ENCODE peak calls at places on chromosomes 2 and 18, in eight cellular contexts. One of them, this sample, is unnamed. For H3K27me3, the result is how much of the 10 kb centered on the place peaks cover.

GRCh38 chr2:105139556-105140236 is 101.8 kb downstream of the MRPS9 start:
- DNase-seq in left ventricle myocardium inferior: no peak
- DNase-seq in uterus: no peak
- DNase-seq in aorta: no peak
- DNase-seq in CD4-positive, CD25-positive, alpha-beta regulatory T cell: no peak
- DNase-seq in keratinocyte: no peak
- DNase-seq in A673: no peak
- DNase-seq in DND-41: no peak
- DNase-seq in this sample: no peak

GRCh38 chr2:98882368-98882767 is 53.7 kb downstream of the CRACDL start:
- DNase-seq in CD4-positive, CD25-positive, alpha-beta regulatory T cell: no peak
- DNase-seq in uterus: no peak
- DNase-seq in aorta: no peak
- DNase-seq in left ventricle myocardium inferior: no peak
- DNase-seq in DND-41: no peak
- DNase-seq in A673: no peak
- DNase-seq in keratinocyte: no peak
- DNase-seq in this sample: no peak

GRCh38 chr2:20012282-20013060 is at the start of gene MATN3:
- DNase-seq in keratinocyte: no peak
- DNase-seq in aorta: peak
- DNase-seq in CD4-positive, CD25-positive, alpha-beta regulatory T cell: peak
- DNase-seq in DND-41: no peak
- DNase-seq in A673: no peak
- DNase-seq in uterus: peak
- DNase-seq in left ventricle myocardium inferior: peak
- DNase-seq in this sample: no peak

GRCh38 chr2:193806088-193806774 is 1611.5 kb upstream of the TMEFF2 start:
- DNase-seq in DND-41: no peak
- DNase-seq in A673: no peak
- DNase-seq in keratinocyte: no peak
- DNase-seq in left ventricle myocardium inferior: no peak
- DNase-seq in CD4-positive, CD25-positive, alpha-beta regulatory T cell: no peak
- DNase-seq in aorta: no peak
- DNase-seq in uterus: no peak
- DNase-seq in this sample: no peak

GRCh38 chr2:202149953-202150352 is 76.9 kb downstream of the KIAA2012 start:
- DNase-seq in uterus: no peak
- DNase-seq in keratinocyte: no peak
- DNase-seq in DND-41: no peak
- DNase-seq in aorta: no peak
- DNase-seq in CD4-positive, CD25-positive, alpha-beta regulatory T cell: no peak
- DNase-seq in A673: no peak
- DNase-seq in left ventricle myocardium inferior: no peak
- DNase-seq in this sample: no peak

GRCh38 chr2:71614976-71615768 is 161.8 kb downstream of the DYSF start:
- DNase-seq in left ventricle myocardium inferior: peak
- DNase-seq in keratinocyte: no peak
- DNase-seq in uterus: peak
- DNase-seq in aorta: peak
- DNase-seq in CD4-positive, CD25-positive, alpha-beta regulatory T cell: no peak
- DNase-seq in A673: no peak
- DNase-seq in DND-41: no peak
- DNase-seq in this sample: no peak

GRCh38 chr2:164906947-164907346 is 48.4 kb downstream of the SLC38A11 start:
- DNase-seq in DND-41: no peak
- DNase-seq in left ventricle myocardium inferior: no peak
- DNase-seq in aorta: no peak
- DNase-seq in keratinocyte: no peak
- DNase-seq in CD4-positive, CD25-positive, alpha-beta regulatory T cell: no peak
- DNase-seq in uterus: no peak
- DNase-seq in A673: no peak
- DNase-seq in this sample: no peak

GRCh38 chr2:60366178-60366577 is 187.3 kb downstream of the BCL11A start:
- DNase-seq in uterus: no peak
- DNase-seq in CD4-positive, CD25-positive, alpha-beta regulatory T cell: no peak
- DNase-seq in keratinocyte: no peak
- DNase-seq in aorta: no peak
- DNase-seq in A673: no peak
- DNase-seq in DND-41: no peak
- DNase-seq in left ventricle myocardium inferior: no peak
- DNase-seq in this sample: no peak

GRCh38 chr2:214019229-214019972 is 391.5 kb upstream of the VWC2L start:
- DNase-seq in CD4-positive, CD25-positive, alpha-beta regulatory T cell: no peak
- DNase-seq in A673: no peak
- DNase-seq in keratinocyte: peak
- DNase-seq in uterus: no peak
- DNase-seq in DND-41: no peak
- DNase-seq in left ventricle myocardium inferior: no peak
- DNase-seq in aorta: peak
- DNase-seq in this sample: no peak

GRCh38 chr2:232927041-232927792 is 57.2 kb downstream of the SNORC start:
- DNase-seq in A673: no peak
- DNase-seq in CD4-positive, CD25-positive, alpha-beta regulatory T cell: no peak
- DNase-seq in uterus: no peak
- DNase-seq in left ventricle myocardium inferior: no peak
- DNase-seq in aorta: no peak
- DNase-seq in keratinocyte: no peak
- DNase-seq in DND-41: no peak
- DNase-seq in this sample: no peak

GRCh38 chr18:13211537-13211936 is 7.0 kb upstream of the LDLRAD4 start:
- DNase-seq in aorta: no peak
- DNase-seq in uterus: no peak
- DNase-seq in DND-41: no peak
- DNase-seq in left ventricle myocardium inferior: no peak
- DNase-seq in CD4-positive, CD25-positive, alpha-beta regulatory T cell: no peak
- DNase-seq in A673: no peak
- DNase-seq in keratinocyte: no peak
- DNase-seq in this sample: no peak

GRCh38 chr18:52156166-52156565 is 183.8 kb upstream of the DCC start:
- DNase-seq in aorta: no peak
- DNase-seq in A673: no peak
- DNase-seq in uterus: no peak
- DNase-seq in left ventricle myocardium inferior: no peak
- DNase-seq in DND-41: no peak
- DNase-seq in keratinocyte: no peak
- DNase-seq in CD4-positive, CD25-positive, alpha-beta regulatory T cell: no peak
- DNase-seq in this sample: no peak

GRCh38 chr2:72094701-72095100 is 53.0 kb downstream of the CYP26B1 start:
- DNase-seq in CD4-positive, CD25-positive, alpha-beta regulatory T cell: no peak
- DNase-seq in uterus: no peak
- DNase-seq in aorta: no peak
- DNase-seq in A673: no peak
- DNase-seq in DND-41: no peak
- DNase-seq in keratinocyte: no peak
- DNase-seq in left ventricle myocardium inferior: no peak
- DNase-seq in this sample: no peak

GRCh38 chr18:44107187-44107586 is 573.5 kb upstream of the SETBP1 start:
- DNase-seq in aorta: no peak
- DNase-seq in left ventricle myocardium inferior: no peak
- DNase-seq in CD4-positive, CD25-positive, alpha-beta regulatory T cell: no peak
- DNase-seq in uterus: no peak
- DNase-seq in A673: no peak
- DNase-seq in DND-41: no peak
- DNase-seq in keratinocyte: no peak
- DNase-seq in this sample: no peak

GRCh38 chr2:231998046-231998445 is 36.5 kb downstream of the DIS3L2 start:
- DNase-seq in keratinocyte: no peak
- DNase-seq in left ventricle myocardium inferior: no peak
- DNase-seq in A673: no peak
- DNase-seq in uterus: no peak
- DNase-seq in DND-41: no peak
- DNase-seq in aorta: no peak
- DNase-seq in CD4-positive, CD25-positive, alpha-beta regulatory T cell: no peak
- DNase-seq in this sample: no peak

GRCh38 chr2:135641156-135642068 is 100.2 kb upstream of the UBXN4 start:
- DNase-seq in A673: no peak
- DNase-seq in CD4-positive, CD25-positive, alpha-beta regulatory T cell: no peak
- DNase-seq in keratinocyte: no peak
- DNase-seq in DND-41: no peak
- DNase-seq in left ventricle myocardium inferior: no peak
- DNase-seq in uterus: no peak
- DNase-seq in aorta: no peak
- DNase-seq in this sample: no peak

GRCh38 chr2:202963712-202964111 is 51.0 kb upstream of the NBEAL1 start:
- DNase-seq in left ventricle myocardium inferior: no peak
- DNase-seq in uterus: no peak
- DNase-seq in DND-41: no peak
- DNase-seq in A673: no peak
- DNase-seq in keratinocyte: no peak
- DNase-seq in CD4-positive, CD25-positive, alpha-beta regulatory T cell: no peak
- DNase-seq in aorta: no peak
- DNase-seq in this sample: no peak

GRCh38 chr2:197972017-197972416 is 167.6 kb downstream of the PLCL1 start:
- DNase-seq in DND-41: no peak
- DNase-seq in uterus: peak
- DNase-seq in left ventricle myocardium inferior: no peak
- DNase-seq in A673: peak
- DNase-seq in aorta: no peak
- DNase-seq in keratinocyte: no peak
- DNase-seq in CD4-positive, CD25-positive, alpha-beta regulatory T cell: no peak
- DNase-seq in this sample: no peak

GRCh38 chr2:101360229-101360628 is 27.1 kb downstream of the CREG2 start:
- DNase-seq in DND-41: no peak
- DNase-seq in aorta: no peak
- DNase-seq in uterus: no peak
- DNase-seq in left ventricle myocardium inferior: no peak
- DNase-seq in A673: no peak
- DNase-seq in CD4-positive, CD25-positive, alpha-beta regulatory T cell: peak
- DNase-seq in keratinocyte: no peak
- DNase-seq in this sample: no peak

GRCh38 chr18:13320891-13321425 is 102.4 kb downstream of the LDLRAD4 start:
- DNase-seq in left ventricle myocardium inferior: no peak
- DNase-seq in keratinocyte: no peak
- DNase-seq in uterus: no peak
- DNase-seq in aorta: no peak
- DNase-seq in DND-41: no peak
- DNase-seq in CD4-positive, CD25-positive, alpha-beta regulatory T cell: no peak
- DNase-seq in A673: no peak
- DNase-seq in this sample: no peak

GRCh38 chr18:2515908-2516625 is 55.2 kb downstream of the METTL4 start:
- DNase-seq in keratinocyte: peak
- DNase-seq in CD4-positive, CD25-positive, alpha-beta regulatory T cell: peak
- DNase-seq in A673: peak
- DNase-seq in uterus: no peak
- DNase-seq in DND-41: no peak
- DNase-seq in aorta: no peak
- DNase-seq in left ventricle myocardium inferior: no peak
- DNase-seq in this sample: no peak

GRCh38 chr2:129482626-129483025 is 496.8 kb upstream of the RAB6C start:
- DNase-seq in CD4-positive, CD25-positive, alpha-beta regulatory T cell: no peak
- DNase-seq in uterus: no peak
- DNase-seq in A673: no peak
- DNase-seq in keratinocyte: no peak
- DNase-seq in DND-41: no peak
- DNase-seq in aorta: no peak
- DNase-seq in left ventricle myocardium inferior: no peak
- DNase-seq in this sample: no peak

GRCh38 chr2:142842369-142842768 is 35.1 kb upstream of the KYNU start:
- DNase-seq in DND-41: no peak
- DNase-seq in uterus: no peak
- DNase-seq in aorta: no peak
- DNase-seq in A673: no peak
- DNase-seq in keratinocyte: no peak
- DNase-seq in left ventricle myocardium inferior: no peak
- DNase-seq in CD4-positive, CD25-positive, alpha-beta regulatory T cell: no peak
- DNase-seq in this sample: no peak

GRCh38 chr2:142840438-142840837 is 37.0 kb upstream of the KYNU start:
- DNase-seq in left ventricle myocardium inferior: no peak
- DNase-seq in uterus: no peak
- DNase-seq in keratinocyte: no peak
- DNase-seq in CD4-positive, CD25-positive, alpha-beta regulatory T cell: no peak
- DNase-seq in DND-41: no peak
- DNase-seq in A673: no peak
- DNase-seq in aorta: no peak
- DNase-seq in this sample: no peak

GRCh38 chr2:142841788-142842187 is 35.7 kb upstream of the KYNU start:
- DNase-seq in A673: no peak
- DNase-seq in CD4-positive, CD25-positive, alpha-beta regulatory T cell: no peak
- DNase-seq in DND-41: no peak
- DNase-seq in left ventricle myocardium inferior: no peak
- DNase-seq in uterus: no peak
- DNase-seq in aorta: no peak
- DNase-seq in keratinocyte: no peak
- DNase-seq in this sample: no peak

GRCh38 chr2:142843731-142844130 is 33.7 kb upstream of the KYNU start:
- DNase-seq in keratinocyte: no peak
- DNase-seq in CD4-positive, CD25-positive, alpha-beta regulatory T cell: no peak
- DNase-seq in aorta: no peak
- DNase-seq in left ventricle myocardium inferior: no peak
- DNase-seq in A673: peak
- DNase-seq in uterus: no peak
- DNase-seq in DND-41: no peak
- DNase-seq in this sample: no peak
- H3K27me3 ChIP-seq in keratinocyte: under half
- H3K27me3 ChIP-seq in CD4-positive, CD25-positive, alpha-beta regulatory T cell: under half
- H3K27me3 ChIP-seq in aorta: under half
- H3K27me3 ChIP-seq in left ventricle myocardium inferior: under half
- H3K27me3 ChIP-seq in A673: under half
- H3K27me3 ChIP-seq in uterus: under half
- H3K27me3 ChIP-seq in DND-41: under half
- H3K27me3 ChIP-seq in this sample: under half

GRCh38 chr2:127634626-127635379 is 11.2 kb upstream of the GPR17 start:
- DNase-seq in uterus: peak
- DNase-seq in CD4-positive, CD25-positive, alpha-beta regulatory T cell: no peak
- DNase-seq in A673: no peak
- DNase-seq in left ventricle myocardium inferior: no peak
- DNase-seq in aorta: no peak
- DNase-seq in DND-41: no peak
- DNase-seq in keratinocyte: no peak
- DNase-seq in this sample: no peak
- H3K27me3 ChIP-seq in uterus: under half
- H3K27me3 ChIP-seq in CD4-positive, CD25-positive, alpha-beta regulatory T cell: under half
- H3K27me3 ChIP-seq in A673: under half
- H3K27me3 ChIP-seq in left ventricle myocardium inferior: under half
- H3K27me3 ChIP-seq in aorta: under half
- H3K27me3 ChIP-seq in DND-41: under half
- H3K27me3 ChIP-seq in keratinocyte: under half
- H3K27me3 ChIP-seq in this sample: under half

GRCh38 chr2:145203931-145204330 is 684.0 kb upstream of the ZEB2 start:
- DNase-seq in left ventricle myocardium inferior: no peak
- DNase-seq in keratinocyte: no peak
- DNase-seq in DND-41: no peak
- DNase-seq in uterus: no peak
- DNase-seq in CD4-positive, CD25-positive, alpha-beta regulatory T cell: no peak
- DNase-seq in A673: no peak
- DNase-seq in aorta: no peak
- DNase-seq in this sample: no peak
- H3K27me3 ChIP-seq in left ventricle myocardium inferior: under half
- H3K27me3 ChIP-seq in keratinocyte: under half
- H3K27me3 ChIP-seq in DND-41: under half
- H3K27me3 ChIP-seq in uterus: under half
- H3K27me3 ChIP-seq in CD4-positive, CD25-positive, alpha-beta regulatory T cell: under half
- H3K27me3 ChIP-seq in A673: under half
- H3K27me3 ChIP-seq in aorta: under half
- H3K27me3 ChIP-seq in this sample: under half

DNA sequence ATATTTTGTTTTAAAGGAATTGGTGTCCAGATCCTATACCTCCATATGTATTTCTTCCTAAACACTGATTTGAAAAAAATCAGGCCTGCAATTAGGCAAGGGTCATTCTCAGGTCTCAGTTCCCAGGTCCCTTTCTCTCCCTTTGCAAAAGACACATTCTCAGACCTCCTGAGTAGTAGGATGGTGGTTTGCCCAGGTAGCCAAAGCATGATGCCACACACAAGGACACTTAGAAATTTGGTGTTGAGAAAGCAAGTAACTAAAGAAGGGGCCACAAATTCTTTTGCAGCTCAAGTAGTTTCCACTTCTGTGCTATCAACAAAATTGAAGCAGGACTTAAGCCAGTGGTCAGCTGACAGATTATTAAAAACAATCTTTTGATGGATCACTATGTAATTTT is 6.5 kb upstream of the MYO5B start:
- DNase-seq in A673: no peak
- DNase-seq in keratinocyte: no peak
- DNase-seq in left ventricle myocardium inferior: no peak
- DNase-seq in CD4-positive, CD25-positive, alpha-beta regulatory T cell: no peak
- DNase-seq in aorta: no peak
- DNase-seq in uterus: no peak
- DNase-seq in DND-41: no peak
- DNase-seq in this sample: no peak
- H3K27me3 ChIP-seq in A673: half or more
- H3K27me3 ChIP-seq in keratinocyte: under half
- H3K27me3 ChIP-seq in left ventricle myocardium inferior: half or more
- H3K27me3 ChIP-seq in CD4-positive, CD25-positive, alpha-beta regulatory T cell: under half
- H3K27me3 ChIP-seq in aorta: under half
- H3K27me3 ChIP-seq in uterus: under half
- H3K27me3 ChIP-seq in DND-41: under half
- H3K27me3 ChIP-seq in this sample: under half

This sample was measured in CD8-positive, alpha-beta T cell.